ENCODE peak calls at places on chromosomes 16 and 17, in seven cellular contexts. A is epithelial cell of esophagus; Q is astrocyte of the cerebellum; Y is ovary; Z is IMR-90; T is CD8-positive, alpha-beta T cell; X is colonic mucosa. S is an unnamed sample.

GRCh38 chr16:50245417-50246298 is 20.7 kb upstream of the ADCY7 start:
- DNase-seq in A (peak), Q (no peak), Y (peak), Z (peak), T (peak), X (peak), S (peak)

GRCh38 chr17:6381052-6381451 is 53.9 kb downstream of the AIPL1 start:
- DNase-seq in A (no peak), Q (no peak), Y (no peak), Z (no peak), T (no peak), X (no peak), S (no peak)

GRCh38 chr16:16867994-16868393 is 489.1 kb downstream of the NPIPA7 start:
- DNase-seq in A (no peak), Q (no peak), Y (no peak), Z (no peak), T (no peak), X (no peak), S (no peak)

GRCh38 chr17:77470800-77471733 is 330.3 kb downstream of the SEC14L1 start:
- DNase-seq in A (peak), Q (no peak), Y (peak), Z (peak), T (no peak), X (no peak), S (no peak)

GRCh38 chr17:34154916-34155730 is 100.0 kb upstream of the CCL2 start:
- DNase-seq in A (no peak), Q (no peak), Y (no peak), Z (no peak), T (no peak), X (no peak), S (no peak)

GRCh38 chr17:7133424-7133823 is 18.8 kb upstream of the ASGR2 start:
- DNase-seq in A (no peak), Q (no peak), Y (no peak), Z (no peak), T (peak), X (no peak), S (no peak)

GRCh38 chr17:21252875-21253645 is at the start of gene NATD1:
- DNase-seq in A (peak), Q (peak), Y (peak), Z (peak), T (peak), X (peak), S (peak)

GRCh38 chr17:61349350-61349749 is 50.3 kb upstream of the TBX2 start:
- DNase-seq in A (no peak), Q (no peak), Y (no peak), Z (no peak), T (no peak), X (no peak), S (no peak)

GRCh38 chr17:64632193-64632592 is 29.9 kb downstream of the SMURF2 start:
- DNase-seq in A (no peak), Q (no peak), Y (no peak), Z (no peak), T (no peak), X (no peak), S (no peak)

GRCh38 chr17:83008526-83008925 is 70.9 kb upstream of the METRNL start:
- DNase-seq in A (no peak), Q (no peak), Y (no peak), Z (no peak), T (no peak), X (peak), S (no peak)

GRCh38 chr17:73819440-73820395 is 175.5 kb upstream of the SDK2 start:
- DNase-seq in A (no peak), Q (no peak), Y (no peak), Z (no peak), T (no peak), X (no peak), S (no peak)

GRCh38 chr16:78704421-78704820 is 605.0 kb downstream of the WWOX start:
- DNase-seq in A (no peak), Q (no peak), Y (no peak), Z (no peak), T (no peak), X (no peak), S (no peak)

GRCh38 chr16:78706637-78707036 is 607.2 kb downstream of the WWOX start:
- DNase-seq in A (no peak), Q (no peak), Y (no peak), Z (no peak), T (no peak), X (no peak), S (no peak)

GRCh38 chr16:78709137-78709871 is 609.9 kb downstream of the WWOX start:
- DNase-seq in A (no peak), Q (no peak), Y (no peak), Z (no peak), T (no peak), X (no peak), S (no peak)

GRCh38 chr16:78703951-78704350 is 604.5 kb downstream of the WWOX start:
- DNase-seq in A (no peak), Q (no peak), Y (no peak), Z (no peak), T (no peak), X (no peak), S (no peak)

GRCh38 chr16:78705694-78706093 is 606.2 kb downstream of the WWOX start:
- DNase-seq in A (peak), Q (no peak), Y (no peak), Z (peak), T (no peak), X (no peak), S (no peak)
- TF ChIP-seq CTCF in A (peak), Q (no peak), Y (no peak), Z (peak), T (peak), X (peak), S (peak)

GRCh38 chr16:56643080-56643778 is 4.8 kb downstream of the MT1A start:
- DNase-seq in A (peak), Q (no peak), Y (no peak), Z (no peak), T (peak), X (peak), S (peak)
- H3K4me3 ChIP-seq in A (no peak), Q (peak), Y (peak), Z (no peak), T (peak), X (peak), S (no peak)

GRCh38 chr16:8649829-8650554 is 24.4 kb upstream of the ABAT start:
- DNase-seq in A (no peak), Q (no peak), Y (no peak), Z (no peak), T (no peak), X (no peak), S (no peak)

GRCh38 chr16:8660841-8661301 is 13.5 kb upstream of the ABAT start:
- DNase-seq in A (peak), Q (peak), Y (peak), Z (peak), T (peak), X (peak), S (peak)

GRCh38 chr16:8656376-8656775 is 18.0 kb upstream of the ABAT start:
- DNase-seq in A (no peak), Q (no peak), Y (no peak), Z (no peak), T (no peak), X (no peak), S (no peak)

DNA sequence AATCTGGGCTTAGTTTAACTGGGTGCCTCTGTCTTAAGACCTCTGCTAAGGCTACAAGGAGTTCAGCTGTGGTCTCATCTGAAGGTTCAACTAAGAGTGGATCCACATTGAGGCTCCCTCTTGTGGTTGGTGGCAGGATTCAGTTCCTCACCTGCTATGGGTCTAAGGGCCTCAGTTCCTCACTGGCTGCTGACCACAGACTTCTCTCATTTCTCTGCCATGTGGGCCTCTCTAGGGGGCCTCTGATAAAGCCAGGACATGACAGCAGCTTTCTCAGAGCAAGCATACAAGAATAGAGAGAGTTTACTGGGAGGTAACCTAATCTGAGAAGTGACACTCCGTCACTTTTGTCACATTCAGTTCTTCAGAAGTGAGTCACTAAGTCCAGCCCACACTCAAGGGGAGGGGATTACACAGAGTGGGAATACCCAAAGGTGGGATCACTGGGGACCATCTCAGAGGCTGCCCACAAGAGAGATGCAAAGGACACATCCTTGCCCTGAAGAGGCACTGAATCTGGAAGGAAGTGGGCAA is 19.2 kb upstream of the ABAT start:
- DNase-seq in A (peak), Q (no peak), Y (no peak), Z (peak), T (no peak), X (peak), S (no peak)
- TF ChIP-seq CTCF in A (peak), Q (peak), Y (no peak), Z (peak), T (no peak), X (no peak), S (no peak)

GRCh38 chr17:79075861-79076406 is 1.3 kb downstream of the ENGASE start:
- DNase-seq in A (no peak), Q (no peak), Y (no peak), Z (no peak), T (no peak), X (no peak), S (peak)
- H3K4me3 ChIP-seq in A (peak), Q (peak), Y (peak), Z (peak), T (peak), X (peak), S (no peak)

GRCh38 chr17:28180449-28180848 is 138.0 kb downstream of the NLK start:
- DNase-seq in A (no peak), Q (peak), Y (no peak), Z (peak), T (no peak), X (no peak), S (no peak)
- TF ChIP-seq CTCF in A (no peak), Q (no peak), Y (no peak), Z (no peak), T (no peak), X (no peak), S (no peak)

GRCh38 chr16:55832425-55832787 is 490 bp downstream of the CES1 start:
- DNase-seq in A (no peak), Q (no peak), Y (no peak), Z (no peak), T (no peak), X (no peak), S (no peak)
- H3K4me3 ChIP-seq in A (no peak), Q (no peak), Y (no peak), Z (no peak), T (no peak), X (no peak), S (no peak)

DNA sequence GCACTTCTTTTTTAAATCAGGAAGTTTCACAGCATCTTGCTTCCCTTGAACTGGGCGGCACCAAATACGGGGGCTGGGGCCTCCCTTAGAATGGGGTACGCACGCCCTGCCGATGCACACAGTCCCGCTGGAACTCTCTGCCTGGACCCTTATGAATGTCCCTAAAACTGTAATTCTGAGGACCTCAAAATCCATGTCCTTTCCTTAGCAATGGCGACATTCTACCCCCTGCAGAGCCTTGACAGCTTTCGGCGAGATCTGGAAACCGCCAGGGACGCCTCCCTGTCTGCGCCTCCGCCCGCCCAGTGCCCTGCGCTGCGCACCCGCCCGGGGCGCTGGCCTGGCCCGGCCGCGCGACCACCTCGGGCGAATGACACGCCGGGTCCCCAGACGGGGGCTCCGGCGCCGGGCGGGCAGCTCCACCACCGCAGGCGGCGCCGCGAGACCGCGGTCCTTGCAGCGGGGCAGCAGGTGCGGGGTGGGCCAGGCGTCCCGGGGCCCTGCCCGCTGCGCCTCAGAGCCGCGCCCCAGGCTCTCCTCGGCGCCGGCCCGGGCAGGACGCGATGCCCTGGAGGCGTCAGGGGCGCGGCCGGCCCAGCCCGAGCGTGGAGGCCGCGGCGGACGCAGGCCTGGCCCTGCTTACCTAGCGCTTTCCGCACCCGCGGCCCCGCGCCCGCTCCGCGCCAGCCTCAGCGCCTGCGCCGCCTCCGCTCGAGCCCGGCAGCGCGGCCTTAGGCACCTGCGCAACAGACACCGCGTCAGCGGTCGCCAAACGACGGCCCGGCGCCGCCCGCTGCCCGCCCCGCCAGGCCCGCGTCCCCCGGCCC is 548 bp downstream of the HAGH start:
- DNase-seq in A (peak), Q (no peak), Y (no peak), Z (peak), T (peak), X (peak), S (peak)
- TF ChIP-seq CTCF in A (no peak), Q (no peak), Y (no peak), Z (peak), T (no peak), X (no peak), S (no peak)

S was measured in mucosa of descending colon.